ENCODE peak calls at places on chromosomes 16 and 17, in ten cellular contexts. G, V, J, D, Z, K, B, Y, N and I are unnamed samples.

GRCh38 chr17:64572682-64573154 is 65.9 kb downstream of the CEP95 start:
- DNase-seq in Z (no peak), D (no peak), Y (no peak), B (no peak), K (peak; percentile 64), G (no peak), J (no peak), V (peak; percentile 9), N (peak; percentile 54), I (peak; percentile 43)

GRCh38 chr16:68079616-68080344 is 5.4 kb upstream of the NFATC3 start:
- DNase-seq in K (no peak), B (peak; percentile 95), N (peak; percentile 68), J (no peak), G (peak; percentile 80), Z (no peak), Y (peak; percentile 54), D (peak; percentile 91), V (no peak), I (peak; percentile 44)

GRCh38 chr16:64983983-64984382 is 137.9 kb downstream of the CDH11 start:
- DNase-seq in B (no peak), D (no peak), G (peak; percentile 36), Y (no peak), Z (no peak), N (peak; percentile 86), K (peak; percentile 70), V (peak; percentile 66), J (no peak), I (peak; percentile 93)

GRCh38 chr17:50308666-50309065 is 34.4 kb downstream of the TMEM92 start:
- DNase-seq in D (no peak), V (no peak), B (no peak), K (peak; percentile 43), J (no peak), Z (no peak), N (peak; percentile 24), G (no peak), Y (no peak), I (no peak)

GRCh38 chr17:79232957-79233356 is 158.3 kb downstream of the ENGASE start:
- DNase-seq in J (no peak), G (no peak), K (no peak), Z (no peak), Y (no peak), N (no peak), D (no peak), B (no peak), V (peak; percentile 7), I (no peak)

GRCh38 chr17:47615766-47616424 is 33.8 kb upstream of the KPNB1 start:
- DNase-seq in N (peak; percentile 70), V (peak; percentile 49), J (no peak), K (peak; percentile 75), B (no peak), G (no peak), Z (peak; percentile 41), D (no peak), Y (no peak), I (peak; percentile 71)

GRCh38 chr16:12874135-12874534 is 27.3 kb upstream of the SHISA9 start:
- DNase-seq in J (no peak), B (no peak), N (no peak), G (no peak), D (no peak), K (peak; percentile 69), Y (no peak), V (peak; percentile 39), Z (peak; percentile 57), I (peak; percentile 1)

GRCh38 chr17:79633154-79633553 is 22.3 kb upstream of the RBFOX3 start:
- DNase-seq in J (no peak), N (no peak), V (no peak), Z (no peak), Y (peak; percentile 13), G (peak; percentile 7), K (no peak), D (no peak), B (peak; percentile 34), I (no peak)

GRCh38 chr17:18143044-18143936 is 34.7 kb downstream of the MYO15A start:
- DNase-seq in N (peak; percentile 25), B (no peak), Y (no peak), J (no peak), V (peak; percentile 38), Z (peak; percentile 40), K (no peak), G (no peak), D (no peak), I (peak; percentile 33)

GRCh38 chr17:6639651-6640535 is 618 bp downstream of the KIAA0753 start:
- DNase-seq in G (peak; percentile 61), B (peak; percentile 58), K (peak; percentile 41), V (no peak), Z (no peak), N (peak; percentile 59), Y (no peak), J (no peak), D (peak; percentile 64), I (peak; percentile 57)

GRCh38 chr17:82815354-82815753 is 24.5 kb downstream of the ZNF750 start:
- DNase-seq in G (no peak), B (no peak), V (no peak), Z (no peak), N (no peak), D (peak; percentile 49), J (no peak), Y (no peak), K (no peak), I (no peak)

GRCh38 chr17:57445772-57446472 is 189.6 kb downstream of the MSI2 start:
- DNase-seq in J (no peak), Z (no peak), D (no peak), K (no peak), G (no peak), B (no peak), V (no peak), Y (no peak), N (no peak), I (no peak)

DNA sequence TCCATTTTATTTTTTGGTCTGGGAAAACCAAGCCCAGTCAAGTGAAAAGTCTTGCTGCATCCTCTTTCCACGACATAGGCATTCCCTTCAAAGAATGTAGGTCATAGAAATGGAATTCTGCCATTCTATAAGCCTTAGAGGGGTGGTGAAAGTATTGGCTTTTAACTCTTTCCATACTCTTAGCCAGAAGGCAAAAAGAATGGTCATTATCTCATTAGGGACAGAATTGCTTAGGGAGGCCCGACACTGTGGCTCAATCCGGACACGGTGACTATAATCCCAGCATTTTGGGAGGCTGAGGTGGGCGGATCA is 7.9 kb upstream of the MSL1 start:
- DNase-seq in Y (no peak), B (no peak), K (no peak), V (no peak), G (no peak), D (no peak), N (peak; percentile 38), J (no peak), Z (no peak), I (peak; percentile 52)
- H3K4me3 ChIP-seq in Y (peak overlapping the region; percentile 44), B (peak overlapping the region; percentile 53), K (peak overlapping the region; percentile 54), V (no peak overlapping the region), G (peak overlapping the region; percentile 21), D (no peak overlapping the region), N (peak overlapping the region; percentile 23), J (peak overlapping the region; percentile 68), Z (peak overlapping the region; percentile 42), I (no peak overlapping the region)

DNA sequence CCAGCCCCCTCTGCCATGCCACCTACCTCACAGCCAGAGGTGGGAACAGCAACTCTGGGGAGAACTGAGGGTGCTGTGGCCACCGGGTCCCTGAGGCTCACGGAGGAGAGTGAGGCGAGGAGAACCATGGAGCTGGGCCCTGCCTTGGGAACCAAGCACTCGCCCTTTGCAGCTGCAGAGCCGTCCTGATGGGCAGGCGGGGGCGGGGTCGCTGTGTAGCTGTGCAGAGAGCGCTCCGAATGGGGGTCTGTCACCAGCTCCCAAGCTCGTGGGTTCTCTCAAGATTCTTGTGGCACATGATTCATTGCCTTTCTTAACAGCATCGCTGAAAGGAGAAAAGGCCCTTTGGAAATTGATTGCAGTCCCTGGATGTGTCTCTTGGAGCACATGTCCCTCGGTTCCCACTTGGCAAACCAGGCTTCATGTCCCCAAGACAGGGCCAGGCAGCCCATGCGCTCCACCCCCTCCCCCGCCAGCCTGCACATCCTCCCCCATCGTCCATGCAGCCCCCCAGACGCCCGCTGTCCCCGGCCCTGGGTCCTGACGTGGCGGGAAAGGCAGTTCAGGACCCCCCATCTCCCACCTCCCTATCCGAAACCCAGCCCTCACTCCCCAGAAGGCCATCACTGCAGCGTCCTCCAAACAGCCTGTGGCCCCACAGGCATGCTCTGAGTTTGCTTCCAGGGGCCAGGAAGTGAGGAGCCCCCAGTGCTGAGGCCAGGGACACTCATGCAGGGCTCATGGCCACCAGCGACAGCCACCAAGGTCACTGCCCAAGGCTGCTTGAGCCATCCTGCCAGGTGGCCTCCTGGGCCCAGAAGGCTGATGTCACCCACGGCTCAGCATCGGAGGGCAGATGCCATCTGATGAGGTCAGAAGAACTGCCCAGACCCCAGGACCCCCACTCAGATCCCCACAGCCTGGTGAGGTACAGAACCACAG is 20.6 kb upstream of the CHMP6 start:
- DNase-seq in G (no peak), Y (no peak), J (no peak), N (no peak), V (no peak), D (peak; percentile 18), K (no peak), Z (no peak), B (no peak), I (no peak)
- TF ChIP-seq CTCF in G (no peak), Y (peak; percentile 1), J (no peak), N (no peak), V (no peak), D (no peak), K (no peak), Z (no peak), B (no peak), I (no peak)

DNA sequence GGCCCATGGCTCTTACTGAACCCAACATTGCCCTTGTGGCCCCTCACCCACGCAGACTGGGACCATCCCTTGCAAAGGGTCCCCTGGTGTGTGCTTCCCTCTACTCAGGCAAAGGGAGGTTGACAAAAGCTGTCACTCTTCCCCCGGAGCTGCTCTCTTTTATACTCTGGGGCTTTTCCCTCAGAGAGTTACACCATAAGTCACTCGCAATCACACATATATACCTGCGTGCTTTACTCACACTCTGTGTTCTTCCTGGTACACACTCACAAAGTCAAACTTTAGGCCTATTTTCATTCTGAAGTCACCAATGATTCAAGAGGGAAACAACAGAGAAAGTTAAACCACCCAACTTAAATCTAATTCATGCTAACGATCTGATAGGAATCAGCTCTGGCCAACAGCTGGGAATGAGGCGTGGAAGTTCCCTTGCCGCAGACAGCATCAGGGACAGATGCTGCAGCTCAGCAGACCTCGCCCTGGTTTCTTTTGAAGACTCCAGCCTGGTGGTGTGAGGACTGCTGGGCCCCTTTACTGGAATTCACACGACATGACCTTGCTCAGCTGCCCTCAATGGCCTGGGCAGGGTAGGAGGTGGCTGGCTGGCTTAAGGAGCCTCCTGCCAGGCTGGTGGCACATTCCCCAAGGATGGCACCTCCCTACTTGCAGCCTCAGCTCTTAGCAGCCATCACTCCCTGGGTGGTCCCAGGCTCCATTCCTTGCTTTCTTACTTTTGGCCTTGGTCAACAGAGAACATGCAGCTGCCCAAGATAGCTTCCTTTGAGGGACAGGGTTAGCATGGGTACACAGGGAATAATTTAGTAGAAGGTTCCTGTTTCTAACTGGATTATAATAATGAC is 27.3 kb downstream of the HIC1 start:
- DNase-seq in B (no peak), J (no peak), Y (no peak), V (no peak), Z (no peak), N (no peak), D (no peak), G (no peak), K (no peak), I (no peak)
- H3K4me3 ChIP-seq in B (no peak overlapping the region), J (no peak overlapping the region), Y (no peak overlapping the region), V (no peak overlapping the region), Z (no peak overlapping the region), N (no peak overlapping the region), D (no peak overlapping the region), G (no peak overlapping the region), K (no peak overlapping the region), I (no peak overlapping the region)

GRCh38 chr17:77441130-77441920 is 300.6 kb downstream of the SEC14L1 start:
- DNase-seq in B (peak; percentile 90), J (no peak), Z (no peak), V (no peak), G (no peak), N (peak; percentile 40), K (no peak), Y (no peak), D (no peak), I (no peak)
- TF ChIP-seq CTCF in B (no peak), J (no peak), Z (no peak), V (no peak), G (no peak), N (no peak), K (no peak), Y (no peak), D (no peak), I (peak; percentile 6)